ENCODE peak calls at places on chromosome 13, in four cellular contexts. One of them, this sample, is unnamed.

GRCh38 chr13:40377783-40378182 is 288.7 kb downstream of the FOXO1 start:
- DNase-seq in NCI-H524: no peak
- DNase-seq in IMR-90: no peak
- DNase-seq in activated T-helper 2 cell treated with anti-CD3 and anti-CD28 coated beads, Interferon-gamma antibody, Interleukin-2, Interleukin-4, amounts not matched to agents 10 μg/mL and 5 μg/mL and 100 μg/mL, durations not matched to agents 14 hours and 24 hours and 36 hours: no peak
- DNase-seq in this sample: no peak

GRCh38 chr13:94309997-94310842 is 169.3 kb downstream of the DCT start:
- DNase-seq in NCI-H524: no peak
- DNase-seq in activated T-helper 2 cell treated with anti-CD3 and anti-CD28 coated beads, Interferon-gamma antibody, Interleukin-2, Interleukin-4, amounts not matched to agents 10 μg/mL and 5 μg/mL and 100 μg/mL, durations not matched to agents 14 hours and 24 hours and 36 hours: no peak
- DNase-seq in IMR-90: peak; percentile 96
- DNase-seq in this sample: no peak

GRCh38 chr13:111111376-111111937 is 3.7 kb upstream of the ARHGEF7 start:
- DNase-seq in NCI-H524: no peak
- DNase-seq in activated T-helper 2 cell treated with anti-CD3 and anti-CD28 coated beads, Interferon-gamma antibody, Interleukin-2, Interleukin-4, amounts not matched to agents 10 μg/mL and 5 μg/mL and 100 μg/mL, durations not matched to agents 14 hours and 24 hours and 36 hours: no peak
- DNase-seq in IMR-90: no peak
- DNase-seq in this sample: no peak

GRCh38 chr13:71046360-71047079 is 820.5 kb downstream of the DACH1 start:
- DNase-seq in IMR-90: no peak
- DNase-seq in NCI-H524: no peak
- DNase-seq in activated T-helper 2 cell treated with anti-CD3 and anti-CD28 coated beads, Interferon-gamma antibody, Interleukin-2, Interleukin-4, amounts not matched to agents 10 μg/mL and 5 μg/mL and 100 μg/mL, durations not matched to agents 14 hours and 24 hours and 36 hours: no peak
- DNase-seq in this sample: no peak

GRCh38 chr13:113296842-113297369 is at the start of gene LAMP1:
- DNase-seq in NCI-H524: peak; percentile 85
- DNase-seq in IMR-90: peak; percentile 97
- DNase-seq in activated T-helper 2 cell treated with anti-CD3 and anti-CD28 coated beads, Interferon-gamma antibody, Interleukin-2, Interleukin-4, amounts not matched to agents 10 μg/mL and 5 μg/mL and 100 μg/mL, durations not matched to agents 14 hours and 24 hours and 36 hours: peak; percentile 98
- DNase-seq in this sample: peak; percentile 99

GRCh38 chr13:76672422-76672821 is 213.8 kb downstream of the KCTD12 start:
- DNase-seq in IMR-90: peak; percentile 30
- DNase-seq in NCI-H524: no peak
- DNase-seq in activated T-helper 2 cell treated with anti-CD3 and anti-CD28 coated beads, Interferon-gamma antibody, Interleukin-2, Interleukin-4, amounts not matched to agents 10 μg/mL and 5 μg/mL and 100 μg/mL, durations not matched to agents 14 hours and 24 hours and 36 hours: no peak
- DNase-seq in this sample: no peak

GRCh38 chr13:51978836-51979556 is 32.3 kb downstream of the ATP7B start:
- DNase-seq in IMR-90: no peak
- DNase-seq in NCI-H524: no peak
- DNase-seq in activated T-helper 2 cell treated with anti-CD3 and anti-CD28 coated beads, Interferon-gamma antibody, Interleukin-2, Interleukin-4, amounts not matched to agents 10 μg/mL and 5 μg/mL and 100 μg/mL, durations not matched to agents 14 hours and 24 hours and 36 hours: no peak
- DNase-seq in this sample: no peak

GRCh38 chr13:109271991-109272454 is 514.4 kb downstream of the IRS2 start:
- DNase-seq in NCI-H524: peak; percentile 54
- DNase-seq in IMR-90: no peak
- DNase-seq in activated T-helper 2 cell treated with anti-CD3 and anti-CD28 coated beads, Interferon-gamma antibody, Interleukin-2, Interleukin-4, amounts not matched to agents 10 μg/mL and 5 μg/mL and 100 μg/mL, durations not matched to agents 14 hours and 24 hours and 36 hours: no peak
- DNase-seq in this sample: no peak

GRCh38 chr13:29707876-29708543 is 112.5 kb upstream of the SLC7A1 start:
- DNase-seq in IMR-90: peak; percentile 41
- DNase-seq in activated T-helper 2 cell treated with anti-CD3 and anti-CD28 coated beads, Interferon-gamma antibody, Interleukin-2, Interleukin-4, amounts not matched to agents 10 μg/mL and 5 μg/mL and 100 μg/mL, durations not matched to agents 14 hours and 24 hours and 36 hours: peak; percentile 28
- DNase-seq in NCI-H524: peak; percentile 25
- DNase-seq in this sample: peak; percentile 21

GRCh38 chr13:76014618-76015315 is 378.6 kb downstream of the LMO7 start:
- DNase-seq in activated T-helper 2 cell treated with anti-CD3 and anti-CD28 coated beads, Interferon-gamma antibody, Interleukin-2, Interleukin-4, amounts not matched to agents 10 μg/mL and 5 μg/mL and 100 μg/mL, durations not matched to agents 14 hours and 24 hours and 36 hours: no peak
- DNase-seq in IMR-90: peak; percentile 80
- DNase-seq in NCI-H524: no peak
- DNase-seq in this sample: no peak

GRCh38 chr13:98188544-98189166 is 11.6 kb upstream of the RNF113B start:
- DNase-seq in activated T-helper 2 cell treated with anti-CD3 and anti-CD28 coated beads, Interferon-gamma antibody, Interleukin-2, Interleukin-4, amounts not matched to agents 10 μg/mL and 5 μg/mL and 100 μg/mL, durations not matched to agents 14 hours and 24 hours and 36 hours: no peak
- DNase-seq in NCI-H524: no peak
- DNase-seq in IMR-90: no peak
- DNase-seq in this sample: no peak

GRCh38 chr13:91701975-91702374 is 303.6 kb downstream of the GPC5 start:
- DNase-seq in IMR-90: no peak
- DNase-seq in activated T-helper 2 cell treated with anti-CD3 and anti-CD28 coated beads, Interferon-gamma antibody, Interleukin-2, Interleukin-4, amounts not matched to agents 10 μg/mL and 5 μg/mL and 100 μg/mL, durations not matched to agents 14 hours and 24 hours and 36 hours: no peak
- DNase-seq in NCI-H524: no peak
- DNase-seq in this sample: no peak

GRCh38 chr13:19680751-19681150 is 47.3 kb downstream of the MPHOSPH8 start:
- DNase-seq in activated T-helper 2 cell treated with anti-CD3 and anti-CD28 coated beads, Interferon-gamma antibody, Interleukin-2, Interleukin-4, amounts not matched to agents 10 μg/mL and 5 μg/mL and 100 μg/mL, durations not matched to agents 14 hours and 24 hours and 36 hours: no peak
- DNase-seq in NCI-H524: no peak
- DNase-seq in IMR-90: peak; percentile 60
- DNase-seq in this sample: no peak

GRCh38 chr13:110447801-110448200 is 113.7 kb downstream of the RAB20 start:
- DNase-seq in activated T-helper 2 cell treated with anti-CD3 and anti-CD28 coated beads, Interferon-gamma antibody, Interleukin-2, Interleukin-4, amounts not matched to agents 10 μg/mL and 5 μg/mL and 100 μg/mL, durations not matched to agents 14 hours and 24 hours and 36 hours: no peak
- DNase-seq in IMR-90: no peak
- DNase-seq in NCI-H524: no peak
- DNase-seq in this sample: no peak

GRCh38 chr13:60654405-60654804 is 257.4 kb downstream of the TDRD3 start:
- DNase-seq in NCI-H524: no peak
- DNase-seq in activated T-helper 2 cell treated with anti-CD3 and anti-CD28 coated beads, Interferon-gamma antibody, Interleukin-2, Interleukin-4, amounts not matched to agents 10 μg/mL and 5 μg/mL and 100 μg/mL, durations not matched to agents 14 hours and 24 hours and 36 hours: no peak
- DNase-seq in IMR-90: no peak
- DNase-seq in this sample: no peak

GRCh38 chr13:59776924-59777690 is 386.6 kb downstream of the DIAPH3 start:
- DNase-seq in NCI-H524: no peak
- DNase-seq in activated T-helper 2 cell treated with anti-CD3 and anti-CD28 coated beads, Interferon-gamma antibody, Interleukin-2, Interleukin-4, amounts not matched to agents 10 μg/mL and 5 μg/mL and 100 μg/mL, durations not matched to agents 14 hours and 24 hours and 36 hours: no peak
- DNase-seq in IMR-90: peak; percentile 90
- DNase-seq in this sample: no peak

GRCh38 chr13:68185767-68186166 is 955.6 kb upstream of the PCDH9 start:
- DNase-seq in IMR-90: no peak
- DNase-seq in activated T-helper 2 cell treated with anti-CD3 and anti-CD28 coated beads, Interferon-gamma antibody, Interleukin-2, Interleukin-4, amounts not matched to agents 10 μg/mL and 5 μg/mL and 100 μg/mL, durations not matched to agents 14 hours and 24 hours and 36 hours: no peak
- DNase-seq in NCI-H524: no peak
- DNase-seq in this sample: no peak

GRCh38 chr13:20848944-20849343 is 53.6 kb downstream of the XPO4 start:
- DNase-seq in IMR-90: peak; percentile 31
- DNase-seq in NCI-H524: no peak
- DNase-seq in activated T-helper 2 cell treated with anti-CD3 and anti-CD28 coated beads, Interferon-gamma antibody, Interleukin-2, Interleukin-4, amounts not matched to agents 10 μg/mL and 5 μg/mL and 100 μg/mL, durations not matched to agents 14 hours and 24 hours and 36 hours: no peak
- DNase-seq in this sample: no peak

GRCh38 chr13:30880151-30880551 is 25.9 kb upstream of the MEDAG start:
- DNase-seq in NCI-H524: no peak
- DNase-seq in activated T-helper 2 cell treated with anti-CD3 and anti-CD28 coated beads, Interferon-gamma antibody, Interleukin-2, Interleukin-4, amounts not matched to agents 10 μg/mL and 5 μg/mL and 100 μg/mL, durations not matched to agents 14 hours and 24 hours and 36 hours: no peak
- DNase-seq in IMR-90: peak; percentile 66
- DNase-seq in this sample: no peak

GRCh38 chr13:49976314-49977258 is 20.3 kb upstream of the TRIM13 start:
- DNase-seq in NCI-H524: peak; percentile 21
- DNase-seq in activated T-helper 2 cell treated with anti-CD3 and anti-CD28 coated beads, Interferon-gamma antibody, Interleukin-2, Interleukin-4, amounts not matched to agents 10 μg/mL and 5 μg/mL and 100 μg/mL, durations not matched to agents 14 hours and 24 hours and 36 hours: peak; percentile 50
- DNase-seq in IMR-90: peak; percentile 70
- DNase-seq in this sample: peak; percentile 24

GRCh38 chr13:71395053-71395452 is 472.0 kb downstream of the DACH1 start:
- DNase-seq in NCI-H524: no peak
- DNase-seq in activated T-helper 2 cell treated with anti-CD3 and anti-CD28 coated beads, Interferon-gamma antibody, Interleukin-2, Interleukin-4, amounts not matched to agents 10 μg/mL and 5 μg/mL and 100 μg/mL, durations not matched to agents 14 hours and 24 hours and 36 hours: no peak
- DNase-seq in IMR-90: no peak
- DNase-seq in this sample: no peak

GRCh38 chr13:32025730-32026129 is 5.8 kb upstream of the FRY start:
- DNase-seq in activated T-helper 2 cell treated with anti-CD3 and anti-CD28 coated beads, Interferon-gamma antibody, Interleukin-2, Interleukin-4, amounts not matched to agents 10 μg/mL and 5 μg/mL and 100 μg/mL, durations not matched to agents 14 hours and 24 hours and 36 hours: no peak
- DNase-seq in IMR-90: no peak
- DNase-seq in NCI-H524: no peak
- DNase-seq in this sample: no peak

GRCh38 chr13:40190656-40191100 is 475.8 kb downstream of the FOXO1 start:
- DNase-seq in IMR-90: peak; percentile 12
- DNase-seq in activated T-helper 2 cell treated with anti-CD3 and anti-CD28 coated beads, Interferon-gamma antibody, Interleukin-2, Interleukin-4, amounts not matched to agents 10 μg/mL and 5 μg/mL and 100 μg/mL, durations not matched to agents 14 hours and 24 hours and 36 hours: peak; percentile 55
- DNase-seq in NCI-H524: peak; percentile 25
- DNase-seq in this sample: no peak

GRCh38 chr13:24627090-24627714 is 53.0 kb upstream of the ATP12A start:
- DNase-seq in IMR-90: no peak
- DNase-seq in NCI-H524: no peak
- DNase-seq in activated T-helper 2 cell treated with anti-CD3 and anti-CD28 coated beads, Interferon-gamma antibody, Interleukin-2, Interleukin-4, amounts not matched to agents 10 μg/mL and 5 μg/mL and 100 μg/mL, durations not matched to agents 14 hours and 24 hours and 36 hours: no peak
- DNase-seq in this sample: no peak

GRCh38 chr13:37618554-37618953 is 20.0 kb upstream of the POSTN start:
- DNase-seq in NCI-H524: no peak
- DNase-seq in IMR-90: peak; percentile 84
- DNase-seq in activated T-helper 2 cell treated with anti-CD3 and anti-CD28 coated beads, Interferon-gamma antibody, Interleukin-2, Interleukin-4, amounts not matched to agents 10 μg/mL and 5 μg/mL and 100 μg/mL, durations not matched to agents 14 hours and 24 hours and 36 hours: no peak
- DNase-seq in this sample: no peak

GRCh38 chr13:74710006-74710405 is 575.8 kb upstream of the KLF12 start:
- DNase-seq in activated T-helper 2 cell treated with anti-CD3 and anti-CD28 coated beads, Interferon-gamma antibody, Interleukin-2, Interleukin-4, amounts not matched to agents 10 μg/mL and 5 μg/mL and 100 μg/mL, durations not matched to agents 14 hours and 24 hours and 36 hours: no peak
- DNase-seq in NCI-H524: no peak
- DNase-seq in IMR-90: peak; percentile 4
- DNase-seq in this sample: no peak

GRCh38 chr13:112885782-112886268 is 83.2 kb upstream of the MCF2L start:
- DNase-seq in activated T-helper 2 cell treated with anti-CD3 and anti-CD28 coated beads, Interferon-gamma antibody, Interleukin-2, Interleukin-4, amounts not matched to agents 10 μg/mL and 5 μg/mL and 100 μg/mL, durations not matched to agents 14 hours and 24 hours and 36 hours: no peak
- DNase-seq in NCI-H524: peak; percentile 38
- DNase-seq in IMR-90: peak; percentile 87
- DNase-seq in this sample: no peak

GRCh38 chr13:102658678-102659077 is 36.2 kb downstream of the METTL21C start:
- DNase-seq in IMR-90: no peak
- DNase-seq in NCI-H524: no peak
- DNase-seq in activated T-helper 2 cell treated with anti-CD3 and anti-CD28 coated beads, Interferon-gamma antibody, Interleukin-2, Interleukin-4, amounts not matched to agents 10 μg/mL and 5 μg/mL and 100 μg/mL, durations not matched to agents 14 hours and 24 hours and 36 hours: no peak
- DNase-seq in this sample: no peak

GRCh38 chr13:72284791-72285190 is 417.8 kb upstream of the DACH1 start:
- DNase-seq in NCI-H524: no peak
- DNase-seq in activated T-helper 2 cell treated with anti-CD3 and anti-CD28 coated beads, Interferon-gamma antibody, Interleukin-2, Interleukin-4, amounts not matched to agents 10 μg/mL and 5 μg/mL and 100 μg/mL, durations not matched to agents 14 hours and 24 hours and 36 hours: no peak
- DNase-seq in IMR-90: no peak
- DNase-seq in this sample: no peak

GRCh38 chr13:24288870-24289269 is 20.5 kb upstream of the C1QTNF9 start:
- DNase-seq in IMR-90: peak; percentile 47
- DNase-seq in activated T-helper 2 cell treated with anti-CD3 and anti-CD28 coated beads, Interferon-gamma antibody, Interleukin-2, Interleukin-4, amounts not matched to agents 10 μg/mL and 5 μg/mL and 100 μg/mL, durations not matched to agents 14 hours and 24 hours and 36 hours: no peak
- DNase-seq in NCI-H524: no peak
- DNase-seq in this sample: no peak

GRCh38 chr13:99374994-99375805 is 68.0 kb upstream of the GPR183 start:
- DNase-seq in activated T-helper 2 cell treated with anti-CD3 and anti-CD28 coated beads, Interferon-gamma antibody, Interleukin-2, Interleukin-4, amounts not matched to agents 10 μg/mL and 5 μg/mL and 100 μg/mL, durations not matched to agents 14 hours and 24 hours and 36 hours: no peak
- DNase-seq in NCI-H524: no peak
- DNase-seq in IMR-90: no peak
- DNase-seq in this sample: peak; percentile 84

This sample was measured in stimulated activated naive B cell treated with anti-CD40 and anti-IgM and Interleukin-4, amounts not matched to agents 10 μg/mL and 1 μg/mL and 100 μg/mL, for 72 hours.